ENCODE peak calls at places on chromosome 10, in nine cellular contexts. B, W, R, U, M, G, N, Q and A are unnamed samples.

GRCh38 chr10:61901829-61902447 is 439 bp downstream of the ARID5B start:
- DNase-seq in Q (no peak), G (no peak), M (no peak), U (no peak), W (no peak), B (no peak), N (no peak), R (peak), A (peak)

GRCh38 chr10:98030093-98030821 is at the start of gene CRTAC1:
- DNase-seq in W (no peak), G (peak), R (no peak), M (no peak), N (no peak), Q (no peak), U (no peak), B (no peak), A (no peak)

GRCh38 chr10:94413374-94413773 is 11.0 kb downstream of the TBC1D12 start:
- DNase-seq in Q (no peak), R (no peak), W (no peak), M (no peak), G (no peak), N (no peak), U (no peak), B (no peak), A (no peak)

GRCh38 chr10:127813290-127813689 is 76.3 kb downstream of the FOXI2 start:
- DNase-seq in B (peak), R (no peak), U (no peak), W (no peak), M (no peak), Q (no peak), G (no peak), N (peak), A (peak)

GRCh38 chr10:68462536-68462935 is 9.2 kb downstream of the DNA2 start:
- DNase-seq in W (no peak), M (no peak), Q (no peak), B (no peak), U (no peak), G (no peak), R (no peak), N (no peak), A (no peak)

GRCh38 chr10:71771821-71772617 is 1.3 kb downstream of the VSIR start:
- DNase-seq in U (peak), Q (peak), G (no peak), N (peak), M (no peak), R (no peak), W (no peak), B (peak), A (peak)

GRCh38 chr10:125123363-125124113 is 36.8 kb downstream of the CTBP2 start:
- DNase-seq in Q (no peak), G (peak), U (no peak), M (no peak), B (peak), W (peak), R (no peak), N (peak), A (no peak)

GRCh38 chr10:109393425-109393824 is 529.9 kb downstream of the XPNPEP1 start:
- DNase-seq in B (no peak), W (no peak), N (no peak), R (no peak), U (no peak), G (no peak), M (no peak), Q (no peak), A (no peak)

GRCh38 chr10:60314306-60314940 is 75.3 kb downstream of the ANK3 start:
- DNase-seq in N (peak), Q (no peak), W (peak), R (no peak), G (peak), B (peak), U (no peak), M (no peak), A (peak)

GRCh38 chr10:78457804-78458483 is 424.3 kb downstream of the RPS24 start:
- DNase-seq in B (peak), N (peak), W (no peak), R (no peak), M (no peak), Q (no peak), G (no peak), U (peak), A (no peak)

GRCh38 chr10:14843327-14843988 is 5.4 kb downstream of the HSPA14 start:
- DNase-seq in U (no peak), M (no peak), Q (no peak), W (no peak), G (no peak), N (no peak), B (no peak), R (no peak), A (no peak)

GRCh38 chr10:117471344-117471874 is 71.1 kb upstream of the EMX2 start:
- DNase-seq in M (no peak), U (no peak), G (no peak), Q (no peak), R (no peak), B (no peak), N (no peak), W (no peak), A (no peak)

GRCh38 chr10:1431229-1431628 is 306.1 kb downstream of the ADARB2 start:
- DNase-seq in U (no peak), N (no peak), M (no peak), W (no peak), G (no peak), R (no peak), B (no peak), Q (no peak), A (no peak)

GRCh38 chr10:125003901-125004467 is 62.1 kb downstream of the ZRANB1 start:
- DNase-seq in M (no peak), R (no peak), U (no peak), Q (peak), G (no peak), B (no peak), N (no peak), W (no peak), A (no peak)

GRCh38 chr10:112585052-112585451 is 138.0 kb downstream of the VTI1A start:
- DNase-seq in Q (no peak), M (no peak), W (peak), B (peak), G (peak), U (no peak), R (no peak), N (peak), A (no peak)

GRCh38 chr10:124821520-124821919 is 19.9 kb downstream of the ABRAXAS2 start:
- DNase-seq in N (no peak), W (no peak), U (no peak), B (no peak), R (no peak), Q (no peak), G (no peak), M (no peak), A (no peak)

GRCh38 chr10:110610308-110610774 is 33.8 kb upstream of the RBM20 start:
- DNase-seq in R (peak), B (peak), N (peak), G (peak), U (no peak), M (peak), Q (peak), W (peak), A (peak)

GRCh38 chr10:91682912-91683311 is 50.0 kb upstream of the PPP1R3C start:
- DNase-seq in U (no peak), M (no peak), B (no peak), G (no peak), N (no peak), Q (no peak), W (no peak), R (no peak), A (no peak)

GRCh38 chr10:112634096-112634830 is 187.2 kb downstream of the VTI1A start:
- DNase-seq in U (no peak), B (no peak), W (no peak), N (peak), Q (no peak), R (no peak), G (no peak), M (no peak), A (no peak)

GRCh38 chr10:104018471-104018870 is 51.5 kb downstream of the SLK start:
- DNase-seq in G (no peak), R (no peak), M (no peak), U (no peak), Q (no peak), W (no peak), B (no peak), N (no peak), A (no peak)

GRCh38 chr10:65950075-65950474 is 975.8 kb upstream of the LRRTM3 start:
- DNase-seq in Q (no peak), R (no peak), N (peak), G (no peak), U (no peak), B (no peak), M (no peak), W (peak), A (peak)

GRCh38 chr10:79073784-79074432 is 5.1 kb downstream of the ZMIZ1 start:
- DNase-seq in G (peak), M (no peak), N (peak), W (no peak), U (no peak), Q (no peak), B (no peak), R (no peak), A (no peak)

GRCh38 chr10:5522913-5523560 is 1.7 kb upstream of the CALML3 start:
- DNase-seq in N (no peak), B (no peak), W (no peak), U (no peak), G (no peak), R (no peak), Q (no peak), M (no peak), A (no peak)

GRCh38 chr10:44801383-44802327 is 109.5 kb upstream of the TMEM72 start:
- DNase-seq in W (no peak), B (peak), U (peak), N (peak), M (no peak), R (no peak), G (peak), Q (no peak), A (peak)

GRCh38 chr10:132408823-132409666 is 12.0 kb downstream of the PWWP2B start:
- DNase-seq in G (no peak), N (no peak), R (no peak), U (no peak), B (no peak), W (no peak), M (no peak), Q (no peak), A (no peak)

GRCh38 chr10:12635127-12635541 is 285.8 kb downstream of the CAMK1D start:
- DNase-seq in B (no peak), U (no peak), W (no peak), R (no peak), Q (peak), N (peak), G (no peak), M (no peak), A (no peak)

GRCh38 chr10:23478570-23478969 is 39.7 kb downstream of the OTUD1 start:
- DNase-seq in W (no peak), N (no peak), M (no peak), U (no peak), Q (no peak), G (no peak), R (no peak), B (peak), A (no peak)

GRCh38 chr10:116457480-116457879 is 29.8 kb downstream of the PNLIPRP3 start:
- DNase-seq in Q (no peak), B (no peak), M (no peak), R (no peak), W (no peak), N (no peak), G (no peak), U (no peak), A (no peak)

GRCh38 chr10:100184426-100185219 is 1.2 kb downstream of the ERLIN1 start:
- DNase-seq in M (no peak), B (peak), R (peak), G (no peak), W (no peak), Q (no peak), U (no peak), N (peak), A (peak)

GRCh38 chr10:96701265-96701664 is 19.0 kb downstream of the PIK3AP1 start:
- DNase-seq in R (no peak), M (no peak), B (no peak), W (no peak), U (no peak), N (no peak), Q (no peak), G (no peak), A (no peak)

GRCh38 chr10:451021-451471 is 238.4 kb downstream of the DIP2C start:
- DNase-seq in U (no peak), W (no peak), G (no peak), B (peak), N (no peak), R (peak), M (peak), Q (peak), A (no peak)

GRCh38 chr10:111785921-111786320 is 397.6 kb downstream of the GPAM start:
- DNase-seq in R (no peak), Q (no peak), N (no peak), W (no peak), G (no peak), U (no peak), M (no peak), B (no peak), A (no peak)

GRCh38 chr10:33609546-33609945 is 275.1 kb upstream of the NRP1 start:
- DNase-seq in Q (no peak), R (no peak), G (no peak), N (peak), B (no peak), M (no peak), U (no peak), W (no peak), A (no peak)